ENCODE peak calls at places on chromosomes 6 and 20, in four cellular contexts. One of them, this sample, is unnamed.

GRCh38 chr6:14408491-14408890 is 290.9 kb downstream of the CD83 start:
- DNase-seq in K562: no peak
- DNase-seq in H1: no peak
- DNase-seq in HepG2: no peak
- DNase-seq in this sample: no peak

GRCh38 chr6:44407951-44408670 is 20.6 kb downstream of the CDC5L start:
- DNase-seq in K562: no peak
- DNase-seq in H1: no peak
- DNase-seq in HepG2: no peak
- DNase-seq in this sample: no peak

GRCh38 chr20:35000311-35000921 is 44.7 kb downstream of the MYH7B start:
- DNase-seq in K562: no peak
- DNase-seq in H1: no peak
- DNase-seq in HepG2: no peak
- DNase-seq in this sample: no peak

GRCh38 chr6:20919677-20920385 is 385.6 kb downstream of the CDKAL1 start:
- DNase-seq in K562: no peak
- DNase-seq in H1: no peak
- DNase-seq in HepG2: no peak
- DNase-seq in this sample: no peak

GRCh38 chr6:118801257-118801656 is 92.7 kb upstream of the ASF1A start:
- DNase-seq in K562: no peak
- DNase-seq in H1: no peak
- DNase-seq in HepG2: no peak
- DNase-seq in this sample: no peak

GRCh38 chr6:87407531-87407895 is 259 bp upstream of the CFAP206 start:
- DNase-seq in K562: no peak
- DNase-seq in H1: no peak
- DNase-seq in HepG2: no peak
- DNase-seq in this sample: no peak

GRCh38 chr20:63750807-63751470 is 11.4 kb downstream of the SLC2A4RG start:
- DNase-seq in K562: no peak
- DNase-seq in H1: no peak
- DNase-seq in HepG2: no peak
- DNase-seq in this sample: no peak

GRCh38 chr6:43290353-43290904 is 7.6 kb upstream of the SLC22A7 start:
- DNase-seq in K562: no peak
- DNase-seq in H1: no peak
- DNase-seq in HepG2: no peak
- DNase-seq in this sample: no peak

GRCh38 chr20:21981607-21982344 is 276.3 kb downstream of the PAX1 start:
- DNase-seq in K562: no peak
- DNase-seq in H1: no peak
- DNase-seq in HepG2: peak; percentile 65
- DNase-seq in this sample: peak; percentile 37

GRCh38 chr6:36920049-36920448 is 34.3 kb downstream of the C6orf89 start:
- DNase-seq in K562: no peak
- DNase-seq in H1: no peak
- DNase-seq in HepG2: no peak
- DNase-seq in this sample: no peak

GRCh38 chr20:433300-433975 is 25.3 kb downstream of the RBCK1 start:
- DNase-seq in K562: no peak
- DNase-seq in H1: no peak
- DNase-seq in HepG2: no peak
- DNase-seq in this sample: no peak

GRCh38 chr20:36097331-36097730 is 57.2 kb upstream of the EPB41L1 start:
- DNase-seq in K562: no peak
- DNase-seq in H1: no peak
- DNase-seq in HepG2: no peak
- DNase-seq in this sample: no peak

GRCh38 chr20:17525650-17526049 is 5.5 kb downstream of the BFSP1 start:
- DNase-seq in K562: peak; percentile 48
- DNase-seq in H1: no peak
- DNase-seq in HepG2: peak; percentile 50
- DNase-seq in this sample: peak; percentile 46

GRCh38 chr6:148973809-148974208 is 227.0 kb downstream of the UST start:
- DNase-seq in K562: no peak
- DNase-seq in H1: no peak
- DNase-seq in HepG2: no peak
- DNase-seq in this sample: peak; percentile 24

GRCh38 chr6:32906539-32906938 is 34.3 kb downstream of the HLA-DMB start:
- DNase-seq in K562: no peak
- DNase-seq in H1: no peak
- DNase-seq in HepG2: no peak
- DNase-seq in this sample: no peak

GRCh38 chr20:17627101-17627950 is 54.7 kb downstream of the RRBP1 start:
- DNase-seq in K562: no peak
- DNase-seq in H1: no peak
- DNase-seq in HepG2: no peak
- DNase-seq in this sample: no peak

GRCh38 chr20:47765715-47766594 is 19.3 kb downstream of the SULF2 start:
- DNase-seq in K562: no peak
- DNase-seq in H1: no peak
- DNase-seq in HepG2: no peak
- DNase-seq in this sample: peak; percentile 33

GRCh38 chr6:107646176-107646575 is 156.3 kb downstream of the SOBP start:
- DNase-seq in K562: no peak
- DNase-seq in H1: no peak
- DNase-seq in HepG2: no peak
- DNase-seq in this sample: no peak

GRCh38 chr6:8439601-8440268 is 4.4 kb upstream of the SLC35B3 start:
- DNase-seq in K562: no peak
- DNase-seq in H1: no peak
- DNase-seq in HepG2: no peak
- DNase-seq in this sample: no peak

GRCh38 chr20:50325651-50326050 is 135.0 kb downstream of the CEBPB start:
- DNase-seq in K562: no peak
- DNase-seq in H1: no peak
- DNase-seq in HepG2: no peak
- DNase-seq in this sample: no peak

GRCh38 chr6:17741507-17741906 is 34.8 kb upstream of the NUP153 start:
- DNase-seq in K562: no peak
- DNase-seq in H1: no peak
- DNase-seq in HepG2: no peak
- DNase-seq in this sample: no peak

GRCh38 chr6:110628330-110628729 is 151.9 kb upstream of the SLC22A16 start:
- DNase-seq in K562: no peak
- DNase-seq in H1: no peak
- DNase-seq in HepG2: no peak
- DNase-seq in this sample: no peak

DNA sequence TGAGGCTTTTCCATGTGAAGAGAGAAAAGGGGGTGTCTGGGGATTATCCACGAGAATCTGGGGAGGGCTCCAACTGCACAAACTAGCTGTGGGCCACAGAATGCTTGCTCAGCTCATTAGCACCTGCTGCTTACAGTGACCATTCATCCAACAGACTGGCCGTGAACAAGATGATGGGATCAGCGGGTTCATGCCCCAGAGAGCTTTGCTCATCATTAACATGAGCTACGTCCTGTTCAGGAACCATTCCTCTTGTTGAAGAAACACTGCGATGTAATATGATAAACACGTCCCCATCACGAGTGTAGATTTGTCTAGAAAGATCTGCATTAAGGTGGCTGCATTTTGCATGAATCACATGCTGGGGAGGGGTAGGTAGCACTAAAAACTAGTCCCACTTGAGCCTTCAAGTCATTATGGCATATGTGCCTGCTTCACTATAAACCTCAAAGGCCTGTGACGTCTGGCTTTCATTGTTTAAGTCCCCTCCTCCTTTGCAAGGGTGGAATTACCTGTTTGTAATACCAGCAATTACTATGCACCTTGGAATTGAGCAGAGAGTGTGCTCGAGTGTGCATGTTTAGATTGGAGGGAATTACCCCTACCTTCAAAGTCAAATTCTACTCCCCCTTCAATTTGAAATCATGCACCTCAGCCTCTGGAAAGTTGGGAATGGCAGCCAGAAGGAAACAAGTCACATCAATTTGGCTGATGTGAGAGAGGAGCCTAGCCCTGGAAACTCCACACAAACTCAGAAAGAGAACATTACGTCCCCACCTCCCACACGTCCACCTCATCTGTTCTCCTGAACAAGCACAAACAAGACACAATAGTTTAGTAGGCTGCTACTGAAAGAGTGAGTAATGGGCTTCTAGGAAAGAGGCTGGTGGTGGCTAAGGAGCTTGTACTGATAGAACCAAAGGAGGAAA is 3.7 kb downstream of the PLAGL2 start:
- DNase-seq in K562: no peak
- DNase-seq in H1: no peak
- DNase-seq in HepG2: no peak
- DNase-seq in this sample: no peak
- TF ChIP-seq RNF2 in K562: no peak
- TF ChIP-seq RNF2 in H1: no peak
- TF ChIP-seq RNF2 in HepG2: no peak
- TF ChIP-seq RNF2 in this sample: no peak

DNA sequence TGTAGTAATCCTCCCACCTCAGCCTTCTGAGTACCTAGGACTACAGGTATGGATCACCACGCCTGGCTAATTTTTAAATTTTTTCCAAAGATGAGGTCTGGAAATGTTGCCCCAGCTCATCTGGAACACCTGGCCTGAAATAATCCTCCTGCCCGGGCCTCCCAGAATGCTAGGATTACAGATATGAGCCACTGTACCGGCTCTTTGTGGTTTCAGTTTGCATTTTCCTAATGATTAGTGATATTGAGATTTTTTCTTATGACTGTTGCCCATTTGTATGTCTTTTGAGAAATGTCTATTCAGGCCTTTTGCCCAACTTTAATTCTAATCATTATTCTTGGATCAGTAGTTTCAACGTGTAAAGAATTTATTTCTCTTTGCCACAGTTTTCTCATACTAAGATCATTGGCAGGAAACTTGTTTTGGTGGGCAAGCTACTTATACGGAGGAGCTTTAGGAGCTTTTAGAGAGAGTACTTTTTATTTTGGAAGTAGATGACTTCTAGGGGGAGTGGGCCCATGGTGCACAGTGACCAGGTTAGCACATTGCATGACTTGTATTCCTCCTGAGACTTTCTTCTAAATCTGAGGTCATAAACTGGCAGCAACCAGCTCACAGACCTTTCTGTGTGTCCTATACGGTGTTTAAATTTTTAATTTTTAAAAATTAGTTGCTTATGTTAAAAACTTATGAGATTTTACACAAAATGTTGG is 62.3 kb downstream of the STK4 start:
- DNase-seq in K562: no peak
- DNase-seq in H1: no peak
- DNase-seq in HepG2: no peak
- DNase-seq in this sample: no peak
- TF ChIP-seq RNF2 in K562: no peak
- TF ChIP-seq RNF2 in H1: no peak
- TF ChIP-seq RNF2 in HepG2: no peak
- TF ChIP-seq RNF2 in this sample: no peak

GRCh38 chr6:105276374-105276773 is 96.6 kb upstream of the POPDC3 start:
- DNase-seq in K562: no peak
- DNase-seq in H1: no peak
- DNase-seq in HepG2: no peak
- DNase-seq in this sample: no peak

GRCh38 chr6:105275542-105275941 is 95.7 kb upstream of the POPDC3 start:
- DNase-seq in K562: no peak
- DNase-seq in H1: no peak
- DNase-seq in HepG2: no peak
- DNase-seq in this sample: no peak

GRCh38 chr6:105272783-105273182 is 93.0 kb upstream of the POPDC3 start:
- DNase-seq in K562: no peak
- DNase-seq in H1: no peak
- DNase-seq in HepG2: peak; percentile 18
- DNase-seq in this sample: peak; percentile 16

GRCh38 chr6:105274678-105275077 is 94.9 kb upstream of the POPDC3 start:
- DNase-seq in K562: no peak
- DNase-seq in H1: no peak
- DNase-seq in HepG2: no peak
- DNase-seq in this sample: no peak

GRCh38 chr6:105273589-105273988 is 93.8 kb upstream of the POPDC3 start:
- DNase-seq in K562: no peak
- DNase-seq in H1: no peak
- DNase-seq in HepG2: no peak
- DNase-seq in this sample: no peak
- TF ChIP-seq RNF2 in K562: no peak
- TF ChIP-seq RNF2 in H1: no peak
- TF ChIP-seq RNF2 in HepG2: no peak
- TF ChIP-seq RNF2 in this sample: no peak

GRCh38 chr6:137677714-137678113 is 183.5 kb upstream of the OLIG3 start:
- DNase-seq in K562: no peak
- DNase-seq in H1: no peak
- DNase-seq in HepG2: no peak
- DNase-seq in this sample: no peak
- TF ChIP-seq RNF2 in K562: no peak
- TF ChIP-seq RNF2 in H1: no peak
- TF ChIP-seq RNF2 in HepG2: no peak
- TF ChIP-seq RNF2 in this sample: no peak

DNA sequence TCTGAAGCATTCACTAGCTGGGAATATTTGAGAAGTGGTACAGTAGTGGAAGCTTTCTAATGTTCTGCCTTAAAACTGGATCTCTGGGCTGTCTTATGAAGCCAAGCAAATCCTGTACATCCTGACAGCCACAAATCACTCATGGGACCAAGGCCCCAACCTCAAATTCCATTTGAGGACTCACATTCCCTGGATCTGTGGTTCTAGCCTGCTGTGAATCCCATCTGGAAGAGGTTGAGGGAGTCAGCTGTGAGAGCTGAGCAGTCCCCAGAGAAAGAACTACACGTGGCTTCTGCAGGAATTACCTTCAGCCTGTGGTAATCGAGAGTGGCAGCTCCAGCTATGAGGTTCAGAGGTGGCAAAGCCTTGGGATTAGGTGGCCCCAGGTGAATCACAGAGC is 245.1 kb downstream of the SLC24A3 start:
- DNase-seq in K562: no peak
- DNase-seq in H1: no peak
- DNase-seq in HepG2: no peak
- DNase-seq in this sample: no peak
- TF ChIP-seq RNF2 in K562: no peak
- TF ChIP-seq RNF2 in H1: no peak
- TF ChIP-seq RNF2 in HepG2: no peak
- TF ChIP-seq RNF2 in this sample: no peak

DNA sequence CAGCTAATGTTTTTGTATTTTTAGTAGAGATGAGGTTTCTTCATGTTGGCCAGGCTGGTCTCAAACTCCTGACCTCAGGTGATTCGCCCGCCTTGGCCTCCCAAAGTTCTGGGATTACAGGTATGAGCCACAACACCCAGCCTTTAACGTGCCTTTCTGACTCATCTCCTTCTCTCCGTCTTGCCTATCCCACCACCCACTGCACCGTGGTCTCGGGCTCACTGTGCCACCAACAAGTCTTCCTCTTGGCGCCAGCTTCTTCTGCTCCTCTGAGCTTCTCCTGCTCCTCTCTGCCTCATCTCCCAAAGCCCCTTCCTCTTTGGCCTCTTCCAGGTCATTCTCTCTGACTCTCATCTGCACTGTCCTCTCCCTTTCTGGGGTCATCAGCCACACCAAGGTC is 41.0 kb downstream of the TMEM242 start:
- DNase-seq in K562: no peak
- DNase-seq in H1: no peak
- DNase-seq in HepG2: no peak
- DNase-seq in this sample: no peak
- TF ChIP-seq RNF2 in K562: no peak
- TF ChIP-seq RNF2 in H1: no peak
- TF ChIP-seq RNF2 in HepG2: no peak
- TF ChIP-seq RNF2 in this sample: no peak